ENCODE peak calls at places on chromosomes 11 and 22, in seven cellular contexts. S is upper lobe of right lung, K is left ventricle myocardium inferior, J is body of pancreas, U is hepatocyte, V is esophagus muscularis mucosa, F is IMR-90. Q is an unnamed sample.

GRCh38 chr11:96311120-96311568 is 31.9 kb downstream of the MAML2 start:
- DNase-seq in V (no peak), S (no peak), F (peak; percentile 74), J (no peak), K (no peak), U (peak; percentile 34), Q (no peak)

GRCh38 chr11:131234146-131234680 is 136.2 kb upstream of the NTM start:
- DNase-seq in J (no peak), U (no peak), S (no peak), K (no peak), V (no peak), F (no peak), Q (no peak)

GRCh38 chr11:86905252-86905651 is 49.9 kb downstream of the FZD4 start:
- DNase-seq in U (no peak), S (no peak), J (no peak), F (no peak), K (no peak), V (no peak), Q (no peak)

GRCh38 chr11:134040386-134041297 is 28.2 kb upstream of the JAM3 start:
- DNase-seq in V (no peak), J (no peak), U (peak; percentile 72), K (no peak), S (peak; percentile 40), F (peak; percentile 90), Q (no peak)

GRCh38 chr11:3096909-3097395 is 39.7 kb upstream of the CARS1 start:
- DNase-seq in U (no peak), S (no peak), F (no peak), J (no peak), V (no peak), K (no peak), Q (no peak)

GRCh38 chr11:113730887-113731726 is 25.0 kb upstream of the TMPRSS5 start:
- DNase-seq in U (peak; percentile 80), K (no peak), S (no peak), F (peak; percentile 64), V (no peak), J (no peak), Q (no peak)

GRCh38 chr11:704189-704798 is 1.7 kb upstream of the EPS8L2 start:
- DNase-seq in K (no peak), F (no peak), V (no peak), S (no peak), J (no peak), U (no peak), Q (no peak)

GRCh38 chr11:47552581-47553416 is at the start of gene CELF1:
- DNase-seq in F (peak; percentile 83), K (peak; percentile 91), S (peak; percentile 96), V (peak; percentile 98), U (peak; percentile 97), J (peak; percentile 92), Q (peak; percentile 90)

GRCh38 chr11:4040461-4040860 is 54.1 kb upstream of the RRM1 start:
- DNase-seq in K (no peak), S (no peak), F (no peak), J (no peak), V (no peak), U (no peak), Q (no peak)

GRCh38 chr11:44380820-44381219 is 70.9 kb upstream of the ALX4 start:
- DNase-seq in V (no peak), S (peak; percentile 2), K (no peak), U (no peak), J (no peak), F (no peak), Q (no peak)

GRCh38 chr22:22109693-22110466 is 127.3 kb upstream of the TOP3B start:
- DNase-seq in U (peak; percentile 9), S (no peak), F (no peak), V (peak; percentile 24), J (no peak), K (no peak), Q (no peak)

GRCh38 chr11:2289859-2290258 is 11.9 kb downstream of the C11orf21 start:
- DNase-seq in F (no peak), S (no peak), K (no peak), J (no peak), V (no peak), U (no peak), Q (no peak)

GRCh38 chr22:39317084-39317755 is 2.2 kb downstream of the RPL3 start:
- DNase-seq in F (no peak), U (no peak), K (no peak), J (peak; percentile 64), V (no peak), S (no peak), Q (no peak)

GRCh38 chr22:35628732-35629131 is 11.6 kb upstream of the MB start:
- DNase-seq in U (no peak), F (no peak), V (no peak), K (no peak), S (no peak), J (no peak), Q (no peak)

GRCh38 chr22:35624547-35624946 is 7.4 kb upstream of the MB start:
- DNase-seq in U (no peak), V (no peak), J (no peak), K (no peak), S (no peak), F (no peak), Q (no peak)

GRCh38 chr22:35625763-35626162 is 8.6 kb upstream of the MB start:
- DNase-seq in K (no peak), U (no peak), J (no peak), F (no peak), V (no peak), S (no peak), Q (no peak)

GRCh38 chr22:35629406-35630234 is 12.5 kb upstream of the MB start:
- DNase-seq in U (peak; percentile 69), F (peak; percentile 98), J (peak; percentile 48), K (no peak), S (peak; percentile 66), V (peak; percentile 94), Q (no peak)

GRCh38 chr22:35627267-35628041 is 10.3 kb upstream of the MB start:
- DNase-seq in U (peak; percentile 92), K (peak; percentile 82), J (peak; percentile 91), V (peak; percentile 97), F (peak; percentile 90), S (peak; percentile 90), Q (peak; percentile 54)
- H3K4me3 ChIP-seq in U (peak overlapping the region; percentile 26), K (peak overlapping the region; percentile 70), J (peak overlapping the region; percentile 16), V (peak overlapping the region; percentile 58), F (peak overlapping the region; percentile 50), S (peak overlapping the region; percentile 62), Q (peak overlapping the region; percentile 60)

GRCh38 chr22:42942351-42942750 is 72.6 kb downstream of the PACSIN2 start:
- DNase-seq in V (no peak), S (no peak), U (no peak), K (no peak), J (no peak), F (no peak), Q (no peak)
- H3K4me1 ChIP-seq in V (peaks cover 94% of the 10 kb centered on the region), S (peaks cover 52% of the 10 kb centered on the region), U (peaks cover 46% of the 10 kb centered on the region), K (peaks cover 91% of the 10 kb centered on the region), J (peaks cover 86% of the 10 kb centered on the region), F (peaks cover 29% of the 10 kb centered on the region), Q (peaks cover 21% of the 10 kb centered on the region)

GRCh38 chr11:101584129-101584515 is 315 bp upstream of the TRPC6 start:
- DNase-seq in U (no peak), K (no peak), V (no peak), S (no peak), J (no peak), F (no peak), Q (no peak)
- H3K4me3 ChIP-seq in U (no peak overlapping the region), K (peak overlapping the region; percentile 68), V (peak overlapping the region; percentile 74), S (peak overlapping the region; percentile 51), J (no peak overlapping the region), F (peak overlapping the region; percentile 97), Q (no peak overlapping the region)

DNA sequence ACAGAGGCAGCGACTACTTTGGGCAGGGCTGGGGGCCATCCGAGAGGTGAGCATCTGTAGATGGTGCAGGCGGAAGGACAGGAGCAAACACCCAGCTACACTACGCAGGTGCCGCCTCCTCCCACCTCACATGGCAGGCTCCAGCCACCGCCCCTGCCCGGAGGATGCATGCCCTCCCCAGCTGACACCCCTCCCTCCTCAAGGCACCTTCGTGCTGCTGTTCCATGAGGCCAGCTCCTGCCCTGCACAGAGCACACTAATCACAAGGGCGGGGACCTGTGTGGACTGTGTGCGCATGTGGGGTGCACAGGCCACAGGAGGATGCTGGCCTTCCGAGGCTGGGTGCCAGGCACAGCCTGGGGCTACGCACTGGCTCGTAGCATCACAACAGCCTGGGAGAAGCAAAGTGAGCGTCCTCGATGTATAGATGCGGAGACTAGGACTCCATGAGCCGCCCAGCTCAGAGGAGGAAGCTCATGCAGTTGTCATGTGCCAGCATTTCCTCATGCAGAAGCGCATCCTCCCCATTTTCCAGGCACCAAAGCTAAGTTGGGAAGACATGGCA is 32.8 kb upstream of the HMOX1 start:
- DNase-seq in F (no peak), K (no peak), S (no peak), J (no peak), V (no peak), U (no peak), Q (no peak)
- H3K4me1 ChIP-seq in F (peaks cover 10% of the 10 kb centered on the region), K (peaks cover 36% of the 10 kb centered on the region), S (peaks cover 20% of the 10 kb centered on the region), J (peaks cover 26% of the 10 kb centered on the region), V (peaks cover 34% of the 10 kb centered on the region), U (peaks cover 21% of the 10 kb centered on the region), Q (peaks cover 14% of the 10 kb centered on the region)